ENCODE peak calls at places on chromosomes 16 and 17, in eight cellular contexts. C is heart right ventricle, B is GM23338, Y is brain microvascular endothelial cell, E is heart left ventricle, Q is MM.1S, J is substantia nigra, K is HCT116. Z is an unnamed sample.

GRCh38 chr17:74862108-74862901 is 2.6 kb upstream of the GRIN2C start:
- DNase-seq in C (peak), B (peak), Y (peak), E (no peak), Q (peak), J (peak), K (no peak), Z (no peak)

GRCh38 chr17:2083613-2084128 is 28.8 kb downstream of the HIC1 start:
- DNase-seq in C (no peak), B (no peak), Y (no peak), E (no peak), Q (no peak), J (peak), K (no peak), Z (no peak)

GRCh38 chr17:65261152-65261551 is 124.0 kb downstream of the RGS9 start:
- DNase-seq in C (no peak), B (peak), Y (no peak), E (no peak), Q (no peak), J (no peak), K (no peak), Z (no peak)

GRCh38 chr16:85673529-85674417 is 15.0 kb downstream of the GINS2 start:
- DNase-seq in C (peak), B (no peak), Y (peak), E (peak), Q (no peak), J (no peak), K (no peak), Z (peak)

GRCh38 chr16:1102333-1102700 is 6.3 kb upstream of the C1QTNF8 start:
- DNase-seq in C (no peak), B (no peak), Y (no peak), E (no peak), Q (no peak), J (no peak), K (no peak), Z (no peak)

GRCh38 chr16:27174798-27175197 is 28.5 kb upstream of the KDM8 start:
- DNase-seq in C (no peak), B (no peak), Y (peak), E (no peak), Q (no peak), J (no peak), K (no peak), Z (no peak)

GRCh38 chr17:38617967-38618760 is 12.4 kb upstream of the SRCIN1 start:
- DNase-seq in C (no peak), B (no peak), Y (no peak), E (no peak), Q (no peak), J (no peak), K (no peak), Z (no peak)

GRCh38 chr16:5523794-5524193 is 426.2 kb upstream of the EEF2KMT start:
- DNase-seq in C (no peak), B (no peak), Y (no peak), E (no peak), Q (no peak), J (no peak), K (no peak), Z (no peak)

GRCh38 chr16:19375561-19376158 is 42.0 kb upstream of the TMC5 start:
- DNase-seq in C (peak), B (peak), Y (peak), E (peak), Q (peak), J (peak), K (peak), Z (peak)

GRCh38 chr16:47359478-47359877 is 101.4 kb downstream of the ITFG1 start:
- DNase-seq in C (peak), B (no peak), Y (no peak), E (no peak), Q (no peak), J (no peak), K (no peak), Z (no peak)

GRCh38 chr16:1645914-1646525 is 32.1 kb upstream of the JPT2 start:
- DNase-seq in C (no peak), B (no peak), Y (peak), E (no peak), Q (no peak), J (no peak), K (no peak), Z (no peak)

GRCh38 chr17:28385037-28385797 is 13.7 kb downstream of the SARM1 start:
- DNase-seq in C (no peak), B (peak), Y (no peak), E (no peak), Q (no peak), J (no peak), K (no peak), Z (no peak)

GRCh38 chr17:75128694-75129505 is 2.6 kb downstream of the NT5C start:
- DNase-seq in C (no peak), B (no peak), Y (no peak), E (no peak), Q (no peak), J (no peak), K (no peak), Z (no peak)

GRCh38 chr16:69905171-69905555 is 46.0 kb upstream of the CLEC18A start:
- DNase-seq in C (no peak), B (no peak), Y (no peak), E (no peak), Q (no peak), J (no peak), K (no peak), Z (no peak)

GRCh38 chr17:35588196-35588920 is 1.2 kb downstream of the AP2B1 start:
- DNase-seq in C (no peak), B (peak), Y (peak), E (no peak), Q (no peak), J (no peak), K (peak), Z (no peak)

GRCh38 chr16:931651-932500 is 38.9 kb downstream of the LMF1 start:
- DNase-seq in C (no peak), B (no peak), Y (no peak), E (no peak), Q (no peak), J (no peak), K (no peak), Z (no peak)

GRCh38 chr16:80463303-80463702 is 77.5 kb upstream of the DYNLRB2 start:
- DNase-seq in C (no peak), B (no peak), Y (no peak), E (no peak), Q (no peak), J (no peak), K (no peak), Z (no peak)

GRCh38 chr17:59786536-59787319 is 79.3 kb downstream of the VMP1 start:
- DNase-seq in C (peak), B (peak), Y (peak), E (peak), Q (peak), J (peak), K (peak), Z (peak)

GRCh38 chr17:58369214-58370031 is 17.4 kb upstream of the SUPT4H1 start:
- DNase-seq in C (no peak), B (no peak), Y (no peak), E (no peak), Q (no peak), J (no peak), K (no peak), Z (no peak)

GRCh38 chr17:16467044-16467443 is 24.9 kb downstream of the LRRC75A start:
- DNase-seq in C (no peak), B (no peak), Y (no peak), E (no peak), Q (no peak), J (no peak), K (no peak), Z (no peak)

GRCh38 chr17:48871551-48872351 is 20.8 kb upstream of the ATP5MC1 start:
- DNase-seq in C (peak), B (no peak), Y (no peak), E (peak), Q (no peak), J (no peak), K (no peak), Z (no peak)

GRCh38 chr16:67339453-67339852 is 12.8 kb downstream of the LRRC36 start:
- DNase-seq in C (no peak), B (peak), Y (no peak), E (no peak), Q (no peak), J (no peak), K (peak), Z (peak)

GRCh38 chr17:70636517-70637133 is 467.3 kb downstream of the KCNJ2 start:
- DNase-seq in C (peak), B (peak), Y (peak), E (no peak), Q (peak), J (no peak), K (peak), Z (peak)

GRCh38 chr16:76235426-76235825 is 41.8 kb upstream of the CNTNAP4 start:
- DNase-seq in C (no peak), B (no peak), Y (no peak), E (no peak), Q (no peak), J (no peak), K (no peak), Z (no peak)

GRCh38 chr17:47999612-48000011 is 28.7 kb downstream of the CDK5RAP3 start:
- DNase-seq in C (no peak), B (no peak), Y (no peak), E (no peak), Q (no peak), J (no peak), K (no peak), Z (no peak)

GRCh38 chr17:60157487-60158040 is 7.8 kb downstream of the CA4 start:
- DNase-seq in C (no peak), B (peak), Y (no peak), E (no peak), Q (no peak), J (no peak), K (no peak), Z (no peak)

GRCh38 chr16:12639044-12639443 is 164.6 kb downstream of the CPPED1 start:
- DNase-seq in C (no peak), B (no peak), Y (peak), E (no peak), Q (no peak), J (no peak), K (no peak), Z (no peak)

GRCh38 chr17:12097326-12097725 is 76.6 kb downstream of the MAP2K4 start:
- DNase-seq in C (no peak), B (no peak), Y (peak), E (no peak), Q (no peak), J (no peak), K (no peak), Z (no peak)

GRCh38 chr16:30354423-30355143 is 525 bp downstream of the CD2BP2 start:
- DNase-seq in C (no peak), B (peak), Y (no peak), E (no peak), Q (no peak), J (no peak), K (no peak), Z (no peak)

GRCh38 chr17:63956296-63956920 is 16.3 kb downstream of the SCN4A start:
- DNase-seq in C (no peak), B (no peak), Y (peak), E (no peak), Q (no peak), J (no peak), K (no peak), Z (peak)

GRCh38 chr16:10153993-10154788 is 28.0 kb downstream of the GRIN2A start:
- DNase-seq in C (no peak), B (no peak), Y (no peak), E (no peak), Q (no peak), J (no peak), K (no peak), Z (no peak)

GRCh38 chr16:82567203-82567602 is 59.6 kb upstream of the CDH13 start:
- DNase-seq in C (peak), B (no peak), Y (no peak), E (peak), Q (no peak), J (no peak), K (no peak), Z (no peak)

GRCh38 chr17:21283482-21284318 is 811 bp upstream of the MAP2K3 start:
- DNase-seq in C (no peak), B (peak), Y (peak), E (no peak), Q (no peak), J (no peak), K (peak), Z (no peak)

GRCh38 chr16:87206646-87207451 is 110.3 kb downstream of the C16orf95 start:
- DNase-seq in C (no peak), B (no peak), Y (peak), E (no peak), Q (no peak), J (no peak), K (peak), Z (no peak)

GRCh38 chr16:31360296-31360695 is 5.3 kb downstream of the ITGAX start:
- DNase-seq in C (no peak), B (no peak), Y (no peak), E (no peak), Q (no peak), J (no peak), K (no peak), Z (no peak)

GRCh38 chr17:16075949-16076348 is 76.3 kb downstream of the TTC19 start:
- DNase-seq in C (no peak), B (no peak), Y (no peak), E (no peak), Q (no peak), J (no peak), K (no peak), Z (no peak)

GRCh38 chr17:75090871-75091854 is 3.4 kb downstream of the SLC16A5 start:
- DNase-seq in C (no peak), B (no peak), Y (no peak), E (peak), Q (no peak), J (no peak), K (no peak), Z (no peak)

GRCh38 chr17:39867084-39867890 is 715 bp upstream of the ZPBP2 start:
- DNase-seq in C (no peak), B (no peak), Y (no peak), E (no peak), Q (peak), J (no peak), K (no peak), Z (no peak)

GRCh38 chr17:2179615-2180295 is 123.8 kb downstream of the SMG6 start:
- DNase-seq in C (peak), B (no peak), Y (peak), E (peak), Q (no peak), J (peak), K (no peak), Z (peak)

GRCh38 chr16:54460254-54460860 is 173.8 kb upstream of the IRX3 start:
- DNase-seq in C (no peak), B (no peak), Y (no peak), E (no peak), Q (no peak), J (no peak), K (no peak), Z (no peak)

GRCh38 chr16:54462151-54462651 is 175.6 kb upstream of the IRX3 start:
- DNase-seq in C (no peak), B (no peak), Y (peak), E (no peak), Q (no peak), J (no peak), K (no peak), Z (no peak)

GRCh38 chr16:54462766-54463165 is 176.2 kb upstream of the IRX3 start:
- DNase-seq in C (no peak), B (no peak), Y (no peak), E (no peak), Q (no peak), J (no peak), K (no peak), Z (no peak)

GRCh38 chr16:54458923-54459322 is 172.3 kb upstream of the IRX3 start:
- DNase-seq in C (no peak), B (no peak), Y (no peak), E (no peak), Q (no peak), J (no peak), K (no peak), Z (no peak)

GRCh38 chr16:54459509-54460235 is 173.1 kb upstream of the IRX3 start:
- DNase-seq in C (no peak), B (no peak), Y (no peak), E (no peak), Q (no peak), J (no peak), K (no peak), Z (no peak)
- H3K27ac ChIP-seq in C (no peak), B (no peak), Y (no peak), E (no peak), Q (no peak), J (no peak), K (no peak), Z (no peak)

GRCh38 chr17:61280338-61280737 is 119.3 kb upstream of the TBX2 start:
- DNase-seq in C (no peak), B (no peak), Y (no peak), E (no peak), Q (no peak), J (no peak), K (no peak), Z (no peak)
- H3K27ac ChIP-seq in C (no peak), B (no peak), Y (no peak), E (peak), Q (no peak), J (no peak), K (no peak), Z (no peak)

DNA sequence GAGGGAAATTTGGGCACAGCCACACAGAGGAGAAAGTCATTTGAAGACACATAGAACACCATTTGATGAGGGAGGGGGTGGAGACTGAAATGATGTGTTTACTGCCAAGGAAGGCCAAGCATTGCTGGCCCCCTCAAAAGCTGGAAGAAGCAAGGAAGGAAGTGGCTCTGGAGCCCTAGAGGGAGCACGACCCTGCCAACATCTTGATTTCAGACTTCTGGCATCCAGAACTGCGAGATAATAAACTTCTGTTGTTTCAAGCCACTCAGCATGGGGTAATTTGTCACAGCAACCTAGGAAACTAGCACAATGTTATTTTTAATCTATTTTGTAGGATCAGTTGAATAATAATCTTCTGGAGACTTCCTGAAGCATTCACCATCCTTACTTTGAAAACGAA is 314.8 kb upstream of the GOT2 start:
- DNase-seq in C (no peak), B (no peak), Y (no peak), E (no peak), Q (no peak), J (no peak), K (no peak), Z (no peak)
- H3K27ac ChIP-seq in C (no peak), B (no peak), Y (no peak), E (no peak), Q (no peak), J (no peak), K (no peak), Z (no peak)

GRCh38 chr16:84396537-84397008 is 28.2 kb downstream of the ATP2C2 start:
- DNase-seq in C (no peak), B (peak), Y (no peak), E (no peak), Q (no peak), J (no peak), K (no peak), Z (no peak)
- H3K27ac ChIP-seq in C (no peak), B (no peak), Y (no peak), E (no peak), Q (no peak), J (no peak), K (no peak), Z (no peak)

DNA sequence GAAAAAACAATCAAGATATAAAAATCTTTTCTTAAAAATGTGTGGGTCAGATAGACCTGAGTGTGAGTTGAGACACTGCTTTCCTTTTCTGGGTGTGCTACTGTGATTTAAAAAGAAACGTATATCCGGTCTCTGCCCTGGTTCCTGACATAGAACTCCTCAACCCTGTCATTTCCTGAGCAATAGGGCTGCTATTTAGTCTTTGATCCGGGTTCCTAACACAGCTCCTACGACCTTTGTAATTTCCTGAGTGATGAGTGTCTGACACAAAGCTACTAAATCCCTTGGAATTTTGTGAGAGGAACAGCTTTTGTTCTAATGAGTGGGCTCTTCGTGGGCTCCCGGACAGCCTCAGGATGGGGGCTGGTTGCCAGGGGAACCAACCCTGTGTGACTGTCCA is 93.9 kb upstream of the FA2H start:
- DNase-seq in C (peak), B (peak), Y (peak), E (no peak), Q (no peak), J (no peak), K (no peak), Z (no peak)
- H3K27ac ChIP-seq in C (peak), B (no peak), Y (peak), E (peak), Q (no peak), J (no peak), K (peak), Z (no peak)

GRCh38 chr17:4195306-4195705 is 52.3 kb downstream of the CYB5D2 start:
- DNase-seq in C (no peak), B (no peak), Y (peak), E (no peak), Q (no peak), J (no peak), K (no peak), Z (no peak)
- H3K27ac ChIP-seq in C (no peak), B (peak), Y (peak), E (peak), Q (no peak), J (no peak), K (no peak), Z (no peak)

GRCh38 chr17:79028496-79029326 is 4.7 kb downstream of the C1QTNF1 start:
- DNase-seq in C (no peak), B (no peak), Y (no peak), E (no peak), Q (no peak), J (no peak), K (no peak), Z (no peak)

GRCh38 chr17:79026345-79027273 is 2.6 kb downstream of the C1QTNF1 start:
- DNase-seq in C (no peak), B (no peak), Y (no peak), E (no peak), Q (no peak), J (no peak), K (peak), Z (no peak)

GRCh38 chr17:79027925-79028491 is 4.0 kb downstream of the C1QTNF1 start:
- DNase-seq in C (no peak), B (no peak), Y (no peak), E (no peak), Q (no peak), J (no peak), K (no peak), Z (no peak)

GRCh38 chr17:79029327-79030009 is 5.5 kb downstream of the C1QTNF1 start:
- DNase-seq in C (no peak), B (no peak), Y (no peak), E (no peak), Q (no peak), J (no peak), K (no peak), Z (no peak)

GRCh38 chr17:79027274-79027924 is 3.4 kb downstream of the C1QTNF1 start:
- DNase-seq in C (no peak), B (no peak), Y (no peak), E (no peak), Q (no peak), J (no peak), K (no peak), Z (no peak)
- H3K27ac ChIP-seq in C (peak), B (no peak), Y (no peak), E (peak), Q (no peak), J (no peak), K (peak), Z (no peak)

Z was measured in AG04450.